ENCODE peak calls at places on chromosomes 12 and 14, in nine cellular contexts. One of them, this sample, is unnamed.

GRCh38 chr12:19220861-19221466 is 91.4 kb downstream of the PLEKHA5 start:
- DNase-seq in epithelial cell of esophagus: peak; percentile 89
- DNase-seq in neural crest cell: no peak
- DNase-seq in heart left ventricle: no peak
- DNase-seq in CD4-positive, alpha-beta T cell: no peak
- DNase-seq in Caco-2: no peak
- DNase-seq in astrocyte of the cerebellum: peak; percentile 85
- DNase-seq in mammary epithelial cell: peak; percentile 89
- DNase-seq in foreskin fibroblast: peak; percentile 77
- DNase-seq in this sample: peak; percentile 95

GRCh38 chr12:24931666-24932405 is 17.1 kb downstream of the BCAT1 start:
- DNase-seq in heart left ventricle: no peak
- DNase-seq in neural crest cell: no peak
- DNase-seq in epithelial cell of esophagus: peak; percentile 44
- DNase-seq in astrocyte of the cerebellum: no peak
- DNase-seq in Caco-2: no peak
- DNase-seq in CD4-positive, alpha-beta T cell: no peak
- DNase-seq in foreskin fibroblast: no peak
- DNase-seq in mammary epithelial cell: no peak
- DNase-seq in this sample: no peak

GRCh38 chr12:89250213-89250612 is 102.1 kb downstream of the DUSP6 start:
- DNase-seq in mammary epithelial cell: no peak
- DNase-seq in foreskin fibroblast: no peak
- DNase-seq in epithelial cell of esophagus: no peak
- DNase-seq in astrocyte of the cerebellum: no peak
- DNase-seq in Caco-2: no peak
- DNase-seq in heart left ventricle: no peak
- DNase-seq in neural crest cell: no peak
- DNase-seq in CD4-positive, alpha-beta T cell: no peak
- DNase-seq in this sample: no peak

GRCh38 chr14:63100597-63100996 is 55.3 kb upstream of the KCNH5 start:
- DNase-seq in astrocyte of the cerebellum: no peak
- DNase-seq in foreskin fibroblast: no peak
- DNase-seq in Caco-2: no peak
- DNase-seq in heart left ventricle: no peak
- DNase-seq in neural crest cell: no peak
- DNase-seq in epithelial cell of esophagus: no peak
- DNase-seq in mammary epithelial cell: no peak
- DNase-seq in CD4-positive, alpha-beta T cell: no peak
- DNase-seq in this sample: no peak

GRCh38 chr12:110704750-110705149 is 15.8 kb upstream of the HVCN1 start:
- DNase-seq in foreskin fibroblast: no peak
- DNase-seq in mammary epithelial cell: peak; percentile 24
- DNase-seq in neural crest cell: no peak
- DNase-seq in Caco-2: peak; percentile 58
- DNase-seq in astrocyte of the cerebellum: no peak
- DNase-seq in CD4-positive, alpha-beta T cell: no peak
- DNase-seq in heart left ventricle: no peak
- DNase-seq in epithelial cell of esophagus: peak; percentile 56
- DNase-seq in this sample: peak; percentile 33

GRCh38 chr12:48044396-48044795 is 40.1 kb upstream of the COL2A1 start:
- DNase-seq in Caco-2: no peak
- DNase-seq in astrocyte of the cerebellum: no peak
- DNase-seq in foreskin fibroblast: no peak
- DNase-seq in mammary epithelial cell: no peak
- DNase-seq in neural crest cell: no peak
- DNase-seq in epithelial cell of esophagus: no peak
- DNase-seq in heart left ventricle: no peak
- DNase-seq in CD4-positive, alpha-beta T cell: no peak
- DNase-seq in this sample: no peak

GRCh38 chr12:94263905-94264655 is 115.7 kb downstream of the PLXNC1 start:
- DNase-seq in neural crest cell: no peak
- DNase-seq in epithelial cell of esophagus: no peak
- DNase-seq in heart left ventricle: no peak
- DNase-seq in mammary epithelial cell: no peak
- DNase-seq in CD4-positive, alpha-beta T cell: no peak
- DNase-seq in astrocyte of the cerebellum: no peak
- DNase-seq in foreskin fibroblast: peak; percentile 32
- DNase-seq in Caco-2: no peak
- DNase-seq in this sample: no peak

GRCh38 chr14:61330511-61330910 is 9.1 kb downstream of the PRKCH start:
- DNase-seq in neural crest cell: no peak
- DNase-seq in Caco-2: no peak
- DNase-seq in epithelial cell of esophagus: no peak
- DNase-seq in foreskin fibroblast: no peak
- DNase-seq in mammary epithelial cell: no peak
- DNase-seq in heart left ventricle: no peak
- DNase-seq in CD4-positive, alpha-beta T cell: no peak
- DNase-seq in astrocyte of the cerebellum: no peak
- DNase-seq in this sample: no peak

GRCh38 chr12:11722071-11722470 is 72.6 kb downstream of the ETV6 start:
- DNase-seq in heart left ventricle: no peak
- DNase-seq in Caco-2: no peak
- DNase-seq in neural crest cell: no peak
- DNase-seq in mammary epithelial cell: no peak
- DNase-seq in astrocyte of the cerebellum: no peak
- DNase-seq in CD4-positive, alpha-beta T cell: no peak
- DNase-seq in foreskin fibroblast: no peak
- DNase-seq in epithelial cell of esophagus: no peak
- DNase-seq in this sample: no peak

GRCh38 chr12:53798575-53798974 is 46.8 kb upstream of the CISTR start:
- DNase-seq in Caco-2: peak; percentile 3
- DNase-seq in mammary epithelial cell: peak; percentile 83
- DNase-seq in epithelial cell of esophagus: no peak
- DNase-seq in heart left ventricle: no peak
- DNase-seq in CD4-positive, alpha-beta T cell: no peak
- DNase-seq in foreskin fibroblast: peak; percentile 55
- DNase-seq in astrocyte of the cerebellum: no peak
- DNase-seq in neural crest cell: no peak
- DNase-seq in this sample: no peak

GRCh38 chr14:33954016-33954598 is 3.2 kb upstream of the EGLN3 start:
- DNase-seq in Caco-2: no peak
- DNase-seq in CD4-positive, alpha-beta T cell: no peak
- DNase-seq in mammary epithelial cell: no peak
- DNase-seq in foreskin fibroblast: no peak
- DNase-seq in heart left ventricle: no peak
- DNase-seq in epithelial cell of esophagus: no peak
- DNase-seq in astrocyte of the cerebellum: no peak
- DNase-seq in neural crest cell: no peak
- DNase-seq in this sample: no peak

GRCh38 chr12:41992029-41992428 is 152.6 kb downstream of the GXYLT1 start:
- DNase-seq in foreskin fibroblast: no peak
- DNase-seq in neural crest cell: no peak
- DNase-seq in epithelial cell of esophagus: no peak
- DNase-seq in Caco-2: no peak
- DNase-seq in heart left ventricle: no peak
- DNase-seq in mammary epithelial cell: no peak
- DNase-seq in CD4-positive, alpha-beta T cell: no peak
- DNase-seq in astrocyte of the cerebellum: no peak
- DNase-seq in this sample: no peak

GRCh38 chr14:25010471-25010870 is 39.5 kb downstream of the STXBP6 start:
- DNase-seq in CD4-positive, alpha-beta T cell: no peak
- DNase-seq in Caco-2: no peak
- DNase-seq in foreskin fibroblast: no peak
- DNase-seq in mammary epithelial cell: no peak
- DNase-seq in neural crest cell: no peak
- DNase-seq in epithelial cell of esophagus: no peak
- DNase-seq in astrocyte of the cerebellum: no peak
- DNase-seq in heart left ventricle: no peak
- DNase-seq in this sample: no peak

GRCh38 chr12:42804928-42805327 is 215.4 kb upstream of the PRICKLE1 start:
- DNase-seq in foreskin fibroblast: no peak
- DNase-seq in neural crest cell: no peak
- DNase-seq in epithelial cell of esophagus: peak; percentile 49
- DNase-seq in astrocyte of the cerebellum: no peak
- DNase-seq in Caco-2: no peak
- DNase-seq in mammary epithelial cell: peak; percentile 6
- DNase-seq in heart left ventricle: no peak
- DNase-seq in CD4-positive, alpha-beta T cell: no peak
- DNase-seq in this sample: peak; percentile 19

GRCh38 chr12:3732901-3733300 is 20.0 kb downstream of the CRACR2A start:
- DNase-seq in CD4-positive, alpha-beta T cell: no peak
- DNase-seq in foreskin fibroblast: no peak
- DNase-seq in astrocyte of the cerebellum: no peak
- DNase-seq in Caco-2: no peak
- DNase-seq in heart left ventricle: no peak
- DNase-seq in mammary epithelial cell: no peak
- DNase-seq in neural crest cell: no peak
- DNase-seq in epithelial cell of esophagus: no peak
- DNase-seq in this sample: no peak

GRCh38 chr12:42373669-42374068 is 47.7 kb downstream of the PPHLN1 start:
- DNase-seq in foreskin fibroblast: no peak
- DNase-seq in Caco-2: no peak
- DNase-seq in neural crest cell: no peak
- DNase-seq in astrocyte of the cerebellum: no peak
- DNase-seq in epithelial cell of esophagus: no peak
- DNase-seq in mammary epithelial cell: no peak
- DNase-seq in heart left ventricle: no peak
- DNase-seq in CD4-positive, alpha-beta T cell: no peak
- DNase-seq in this sample: no peak

GRCh38 chr14:102320033-102320660 is 601 bp downstream of the ZNF839 start:
- DNase-seq in epithelial cell of esophagus: peak; percentile 45
- DNase-seq in astrocyte of the cerebellum: no peak
- DNase-seq in heart left ventricle: peak; percentile 68
- DNase-seq in mammary epithelial cell: peak; percentile 24
- DNase-seq in Caco-2: peak; percentile 39
- DNase-seq in CD4-positive, alpha-beta T cell: peak; percentile 28
- DNase-seq in foreskin fibroblast: peak; percentile 73
- DNase-seq in neural crest cell: no peak
- DNase-seq in this sample: peak; percentile 12

GRCh38 chr12:62698701-62699101 is 232.1 kb downstream of the MON2 start:
- DNase-seq in epithelial cell of esophagus: peak; percentile 10
- DNase-seq in foreskin fibroblast: peak; percentile 78
- DNase-seq in astrocyte of the cerebellum: no peak
- DNase-seq in mammary epithelial cell: peak; percentile 32
- DNase-seq in neural crest cell: no peak
- DNase-seq in CD4-positive, alpha-beta T cell: no peak
- DNase-seq in Caco-2: no peak
- DNase-seq in heart left ventricle: no peak
- DNase-seq in this sample: peak; percentile 33

GRCh38 chr12:62758216-62758615 is 176.7 kb downstream of the PPM1H start:
- DNase-seq in heart left ventricle: no peak
- DNase-seq in Caco-2: no peak
- DNase-seq in mammary epithelial cell: no peak
- DNase-seq in epithelial cell of esophagus: no peak
- DNase-seq in CD4-positive, alpha-beta T cell: no peak
- DNase-seq in astrocyte of the cerebellum: peak; percentile 56
- DNase-seq in foreskin fibroblast: peak; percentile 76
- DNase-seq in neural crest cell: no peak
- DNase-seq in this sample: no peak

DNA sequence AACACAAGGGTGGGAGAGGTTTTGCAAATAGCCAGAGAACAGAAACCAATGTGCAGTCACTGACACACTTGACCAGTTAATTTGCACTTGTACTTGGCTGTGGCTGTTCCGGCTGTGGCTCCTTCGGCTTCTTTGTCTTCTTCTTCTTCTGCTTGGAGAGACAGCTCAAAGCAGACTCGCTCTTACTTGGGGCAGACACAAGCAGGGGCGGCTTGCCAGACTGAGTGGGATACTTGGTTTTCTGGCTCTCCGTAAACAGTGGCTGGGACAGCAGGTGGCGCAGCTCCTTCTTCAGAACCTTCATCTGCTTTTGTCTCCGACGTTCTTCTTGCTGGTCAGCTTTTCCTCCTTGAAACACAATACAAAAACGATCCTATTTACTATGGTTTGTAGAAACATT is 25.0 kb downstream of the OTUB2 start:
- DNase-seq in Caco-2: peak; percentile 25
- DNase-seq in neural crest cell: no peak
- DNase-seq in foreskin fibroblast: peak; percentile 68
- DNase-seq in CD4-positive, alpha-beta T cell: no peak
- DNase-seq in mammary epithelial cell: peak; percentile 24
- DNase-seq in heart left ventricle: no peak
- DNase-seq in astrocyte of the cerebellum: peak; percentile 64
- DNase-seq in epithelial cell of esophagus: peak; percentile 60
- DNase-seq in this sample: peak; percentile 31
- TF ChIP-seq CTCF in Caco-2: peak; percentile 57
- TF ChIP-seq CTCF in neural crest cell: peak; percentile 52
- TF ChIP-seq CTCF in foreskin fibroblast: peak; percentile 33
- TF ChIP-seq CTCF in CD4-positive, alpha-beta T cell: no peak
- TF ChIP-seq CTCF in mammary epithelial cell: no peak
- TF ChIP-seq CTCF in heart left ventricle: peak; percentile 37
- TF ChIP-seq CTCF in astrocyte of the cerebellum: peak; percentile 65
- TF ChIP-seq CTCF in epithelial cell of esophagus: peak; percentile 67
- TF ChIP-seq CTCF in this sample: peak; percentile 63

GRCh38 chr12:6370994-6371754 is 4.2 kb downstream of the SCNN1A start:
- DNase-seq in neural crest cell: no peak
- DNase-seq in mammary epithelial cell: peak; percentile 95
- DNase-seq in Caco-2: peak; percentile 93
- DNase-seq in foreskin fibroblast: peak; percentile 60
- DNase-seq in astrocyte of the cerebellum: peak; percentile 50
- DNase-seq in heart left ventricle: no peak
- DNase-seq in CD4-positive, alpha-beta T cell: no peak
- DNase-seq in epithelial cell of esophagus: peak; percentile 96
- DNase-seq in this sample: peak; percentile 94
- TF ChIP-seq CTCF in neural crest cell: no peak
- TF ChIP-seq CTCF in mammary epithelial cell: peak; percentile 15
- TF ChIP-seq CTCF in Caco-2: peak; percentile 73
- TF ChIP-seq CTCF in foreskin fibroblast: no peak
- TF ChIP-seq CTCF in astrocyte of the cerebellum: peak; percentile 47
- TF ChIP-seq CTCF in heart left ventricle: no peak
- TF ChIP-seq CTCF in CD4-positive, alpha-beta T cell: no peak
- TF ChIP-seq CTCF in epithelial cell of esophagus: peak; percentile 17
- TF ChIP-seq CTCF in this sample: peak; percentile 39

DNA sequence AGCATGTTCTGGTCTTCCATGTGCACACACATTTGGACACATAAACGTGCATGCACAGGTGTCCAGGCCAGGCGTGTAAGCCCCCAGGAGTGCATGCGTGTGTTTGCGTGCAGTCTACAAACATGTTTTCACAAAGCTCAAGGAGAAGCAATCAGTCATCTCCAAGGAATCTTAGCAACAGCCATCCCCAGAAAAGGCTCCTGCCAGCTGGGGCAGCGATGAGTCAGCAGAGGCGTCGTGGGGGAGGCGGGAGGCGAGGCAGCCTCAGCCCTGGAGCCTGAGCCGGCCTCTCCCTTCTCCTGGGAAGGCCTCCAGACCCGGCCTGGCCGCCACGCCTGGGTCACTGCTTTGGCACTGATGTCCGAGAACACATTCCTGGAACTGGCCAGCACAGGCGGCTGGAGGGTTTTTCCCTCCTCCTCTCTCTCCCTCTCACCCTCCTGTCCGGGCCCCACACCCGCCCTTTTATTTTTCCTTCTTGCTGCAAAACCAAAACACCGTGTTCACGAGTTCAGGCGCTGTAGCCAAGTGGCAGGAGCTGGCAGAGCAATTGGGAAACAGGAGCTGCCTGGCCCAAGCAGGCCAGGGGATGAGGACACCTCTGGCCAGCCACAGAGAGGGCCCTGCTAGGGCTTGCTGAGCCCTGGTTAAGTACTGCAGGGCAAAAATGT is 92.7 kb downstream of the LRRC74A start:
- DNase-seq in neural crest cell: no peak
- DNase-seq in heart left ventricle: peak; percentile 96
- DNase-seq in foreskin fibroblast: peak; percentile 100
- DNase-seq in mammary epithelial cell: peak; percentile 96
- DNase-seq in Caco-2: peak; percentile 70
- DNase-seq in astrocyte of the cerebellum: peak; percentile 92
- DNase-seq in CD4-positive, alpha-beta T cell: no peak
- DNase-seq in epithelial cell of esophagus: peak; percentile 96
- DNase-seq in this sample: peak; percentile 96
- TF ChIP-seq CTCF in neural crest cell: peak; percentile 15
- TF ChIP-seq CTCF in heart left ventricle: no peak
- TF ChIP-seq CTCF in foreskin fibroblast: no peak
- TF ChIP-seq CTCF in mammary epithelial cell: no peak
- TF ChIP-seq CTCF in Caco-2: peak; percentile 39
- TF ChIP-seq CTCF in astrocyte of the cerebellum: no peak
- TF ChIP-seq CTCF in CD4-positive, alpha-beta T cell: no peak
- TF ChIP-seq CTCF in epithelial cell of esophagus: peak; percentile 13
- TF ChIP-seq CTCF in this sample: no peak

GRCh38 chr14:72416892-72417291 is 477.0 kb downstream of the DPF3 start:
- DNase-seq in heart left ventricle: no peak
- DNase-seq in epithelial cell of esophagus: no peak
- DNase-seq in Caco-2: peak; percentile 7
- DNase-seq in neural crest cell: no peak
- DNase-seq in astrocyte of the cerebellum: no peak
- DNase-seq in CD4-positive, alpha-beta T cell: no peak
- DNase-seq in foreskin fibroblast: no peak
- DNase-seq in mammary epithelial cell: no peak
- DNase-seq in this sample: no peak
- TF ChIP-seq CTCF in heart left ventricle: no peak
- TF ChIP-seq CTCF in epithelial cell of esophagus: no peak
- TF ChIP-seq CTCF in Caco-2: no peak
- TF ChIP-seq CTCF in neural crest cell: peak; percentile 14
- TF ChIP-seq CTCF in astrocyte of the cerebellum: no peak
- TF ChIP-seq CTCF in CD4-positive, alpha-beta T cell: no peak
- TF ChIP-seq CTCF in foreskin fibroblast: no peak
- TF ChIP-seq CTCF in mammary epithelial cell: no peak
- TF ChIP-seq CTCF in this sample: no peak

This sample was measured in bronchial epithelial cell.